ENCODE peak calls at places on chromosomes 12 and 14, in seven cellular contexts. S is suprapubic skin, H is neural crest cell, V is endothelial cell of umbilical vein, O is tibial nerve, E is esophagus squamous epithelium, U is foreskin fibroblast. P is an unnamed sample.

GRCh38 chr14:58072288-58073071 is 79.5 kb downstream of the ARMH4 start:
- DNase-seq in S (no peak), H (peak), V (peak), O (no peak), E (no peak), U (peak), P (peak)

GRCh38 chr14:77025744-77026165 is 2.8 kb downstream of the IRF2BPL start:
- DNase-seq in S (no peak), H (no peak), V (peak), O (no peak), E (no peak), U (no peak), P (no peak)

GRCh38 chr12:118773956-118774723 is 207.2 kb upstream of the SRRM4 start:
- DNase-seq in S (no peak), H (peak), V (no peak), O (no peak), E (no peak), U (no peak), P (no peak)

GRCh38 chr14:104925941-104926609 is 1.4 kb downstream of the PLD4 start:
- DNase-seq in S (no peak), H (no peak), V (no peak), O (no peak), E (no peak), U (no peak), P (no peak)

GRCh38 chr14:74085828-74086227 is 1.1 kb downstream of the LIN52 start:
- DNase-seq in S (no peak), H (no peak), V (no peak), O (no peak), E (no peak), U (no peak), P (no peak)

GRCh38 chr12:111347891-111348644 is 20.8 kb downstream of the PHETA1 start:
- DNase-seq in S (no peak), H (no peak), V (no peak), O (no peak), E (no peak), U (no peak), P (no peak)

GRCh38 chr14:64620910-64621309 is 71.1 kb downstream of the PPP1R36 start:
- DNase-seq in S (no peak), H (no peak), V (no peak), O (no peak), E (no peak), U (no peak), P (no peak)

GRCh38 chr14:105168496-105168978 is at the start of gene JAG2:
- DNase-seq in S (no peak), H (no peak), V (peak), O (no peak), E (no peak), U (no peak), P (no peak)

GRCh38 chr12:108151505-108152178 is 22.6 kb downstream of the WSCD2 start:
- DNase-seq in S (no peak), H (no peak), V (no peak), O (no peak), E (no peak), U (no peak), P (no peak)

GRCh38 chr14:67472726-67473125 is 15.8 kb downstream of the TMEM229B start:
- DNase-seq in S (no peak), H (no peak), V (no peak), O (no peak), E (no peak), U (no peak), P (no peak)

GRCh38 chr12:120489018-120489417 is 6.9 kb upstream of the DYNLL1 start:
- DNase-seq in S (no peak), H (no peak), V (no peak), O (no peak), E (no peak), U (peak), P (peak)

GRCh38 chr12:77679701-77680100 is 151.0 kb upstream of the NAV3 start:
- DNase-seq in S (no peak), H (no peak), V (no peak), O (no peak), E (no peak), U (no peak), P (no peak)

GRCh38 chr12:127943481-127944210 is 323.3 kb upstream of the TMEM132C start:
- DNase-seq in S (no peak), H (no peak), V (no peak), O (no peak), E (no peak), U (no peak), P (peak)

GRCh38 chr12:92369643-92370042 is 224.0 kb upstream of the BTG1 start:
- DNase-seq in S (no peak), H (no peak), V (no peak), O (no peak), E (no peak), U (peak), P (no peak)

GRCh38 chr12:132284618-132285310 is 44.6 kb downstream of the GALNT9 start:
- DNase-seq in S (no peak), H (no peak), V (no peak), O (no peak), E (no peak), U (no peak), P (no peak)
- TF ChIP-seq CTCF in S (no peak), H (no peak), V (no peak), O (no peak), E (no peak), U (no peak), P (no peak)

GRCh38 chr12:6780573-6780972 is 8.3 kb downstream of the LAG3 start:
- DNase-seq in S (no peak), H (no peak), V (no peak), O (no peak), E (no peak), U (no peak), P (no peak)
- TF ChIP-seq CTCF in S (no peak), H (no peak), V (no peak), O (no peak), E (no peak), U (no peak), P (no peak)

DNA sequence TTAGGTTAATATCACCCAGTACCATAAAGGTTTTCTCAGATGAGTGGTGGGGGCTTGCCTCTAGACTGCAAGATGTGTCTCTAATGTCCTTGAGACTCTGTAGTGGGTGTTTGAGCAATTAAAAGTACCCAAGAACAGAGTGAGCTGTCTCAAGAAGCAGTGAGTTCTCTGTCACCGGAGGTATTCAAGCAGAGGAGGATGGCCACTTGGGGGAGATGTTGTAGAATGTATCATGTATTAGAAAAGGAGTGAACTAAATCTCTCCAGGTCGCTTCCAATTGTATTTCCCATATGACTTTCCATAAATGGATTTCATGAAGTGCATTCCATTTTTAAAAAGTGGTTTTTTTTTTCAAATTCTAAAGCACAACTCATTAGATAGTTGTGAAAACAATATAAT is 35.0 kb downstream of the SLC17A8 start:
- DNase-seq in S (no peak), H (no peak), V (no peak), O (no peak), E (no peak), U (no peak), P (no peak)
- TF ChIP-seq CTCF in S (no peak), H (no peak), V (no peak), O (peak), E (no peak), U (no peak), P (peak)

DNA sequence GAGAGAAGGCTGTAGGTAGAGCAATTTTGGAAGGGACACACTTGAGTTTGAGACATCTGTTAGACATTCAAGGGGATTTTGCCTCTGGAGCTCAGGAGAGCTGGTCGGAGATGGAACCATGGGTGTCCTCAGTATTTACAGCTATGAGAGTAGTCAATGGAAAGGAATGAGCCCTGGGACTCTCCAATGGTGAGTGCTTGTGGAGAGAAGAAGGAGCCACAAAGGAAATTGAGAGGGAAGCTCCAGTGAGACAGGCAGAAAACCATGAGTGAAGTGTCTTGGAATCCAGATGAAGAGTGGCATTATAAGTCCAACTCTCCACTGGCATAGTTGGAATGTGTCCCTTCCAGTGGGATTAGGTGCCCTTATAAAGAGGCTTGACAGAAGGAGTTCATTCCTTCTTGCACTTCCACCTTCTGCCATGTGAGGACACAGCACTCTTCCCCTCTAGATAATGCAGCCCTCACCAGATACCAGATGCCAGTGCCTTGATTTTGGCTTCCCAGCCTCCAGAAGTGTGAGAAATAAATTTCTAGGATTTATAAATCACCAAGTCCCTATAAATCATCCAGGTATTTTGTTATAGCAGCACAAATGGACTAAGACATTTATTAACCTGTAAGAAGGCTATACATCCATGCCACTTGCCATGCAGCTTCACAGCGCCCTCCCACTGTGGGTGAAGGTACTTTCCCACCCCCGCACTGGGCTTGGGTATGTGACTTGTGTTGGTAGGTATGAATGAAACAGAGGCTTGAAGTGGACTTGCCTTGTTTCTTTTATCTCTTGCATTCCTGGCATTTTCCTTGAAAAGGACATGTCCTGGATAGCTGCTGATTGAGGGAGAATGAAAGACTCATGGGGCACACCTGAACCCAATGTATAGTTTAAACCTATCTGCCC is 27.3 kb downstream of the LLPH start:
- DNase-seq in S (no peak), H (no peak), V (no peak), O (no peak), E (no peak), U (no peak), P (no peak)
- TF ChIP-seq CTCF in S (no peak), H (no peak), V (no peak), O (no peak), E (no peak), U (no peak), P (no peak)

GRCh38 chr14:28944605-28945004 is 178.0 kb downstream of the FOXG1 start:
- DNase-seq in S (no peak), H (no peak), V (no peak), O (no peak), E (no peak), U (no peak), P (no peak)

GRCh38 chr14:28941758-28942157 is 175.2 kb downstream of the FOXG1 start:
- DNase-seq in S (no peak), H (no peak), V (no peak), O (no peak), E (no peak), U (no peak), P (no peak)

GRCh38 chr14:28952161-28952560 is 185.6 kb downstream of the FOXG1 start:
- DNase-seq in S (no peak), H (no peak), V (no peak), O (no peak), E (no peak), U (no peak), P (no peak)

GRCh38 chr14:28949503-28949902 is 182.9 kb downstream of the FOXG1 start:
- DNase-seq in S (no peak), H (no peak), V (no peak), O (no peak), E (no peak), U (no peak), P (no peak)

GRCh38 chr14:28946267-28946666 is 179.7 kb downstream of the FOXG1 start:
- DNase-seq in S (no peak), H (no peak), V (no peak), O (no peak), E (no peak), U (no peak), P (no peak)
- TF ChIP-seq CTCF in S (no peak), H (no peak), V (no peak), O (no peak), E (no peak), U (no peak), P (no peak)

DNA sequence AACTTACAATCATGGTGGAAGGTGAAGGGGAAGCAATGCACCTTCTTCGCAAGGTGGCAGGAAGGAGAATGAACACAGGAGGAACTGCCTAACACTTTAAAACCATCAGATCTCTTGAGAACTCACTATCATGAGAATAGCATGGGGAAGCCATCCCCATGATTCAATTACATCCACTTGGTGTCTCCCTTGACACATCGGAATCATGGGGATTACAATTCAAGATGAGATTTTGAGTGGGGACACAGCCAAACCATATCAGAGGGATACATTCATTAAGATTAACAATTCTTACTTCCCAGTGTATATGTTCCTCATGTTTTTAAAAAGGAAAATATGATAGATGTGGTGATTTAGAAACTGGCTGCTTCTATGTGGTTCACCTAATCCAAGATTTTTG is 117.9 kb downstream of the PDE3A start:
- DNase-seq in S (no peak), H (no peak), V (no peak), O (no peak), E (no peak), U (no peak), P (no peak)
- TF ChIP-seq CTCF in S (no peak), H (no peak), V (no peak), O (no peak), E (no peak), U (peak), P (no peak)

GRCh38 chr12:67069451-67070306 is 199.5 kb upstream of the CAND1 start:
- DNase-seq in S (no peak), H (peak), V (no peak), O (no peak), E (no peak), U (no peak), P (no peak)
- TF ChIP-seq CTCF in S (no peak), H (peak), V (no peak), O (no peak), E (peak), U (no peak), P (no peak)

GRCh38 chr12:109741286-109741969 is 27.8 kb downstream of the FAM222A start:
- DNase-seq in S (peak), H (no peak), V (no peak), O (peak), E (no peak), U (no peak), P (no peak)

GRCh38 chr12:109738209-109738608 is 24.6 kb downstream of the FAM222A start:
- DNase-seq in S (peak), H (no peak), V (no peak), O (peak), E (no peak), U (no peak), P (no peak)

GRCh38 chr12:109740694-109741245 is 27.1 kb downstream of the FAM222A start:
- DNase-seq in S (peak), H (no peak), V (no peak), O (peak), E (no peak), U (no peak), P (no peak)

GRCh38 chr12:109738878-109739665 is 25.4 kb downstream of the FAM222A start:
- DNase-seq in S (peak), H (no peak), V (no peak), O (peak), E (no peak), U (peak), P (no peak)

DNA sequence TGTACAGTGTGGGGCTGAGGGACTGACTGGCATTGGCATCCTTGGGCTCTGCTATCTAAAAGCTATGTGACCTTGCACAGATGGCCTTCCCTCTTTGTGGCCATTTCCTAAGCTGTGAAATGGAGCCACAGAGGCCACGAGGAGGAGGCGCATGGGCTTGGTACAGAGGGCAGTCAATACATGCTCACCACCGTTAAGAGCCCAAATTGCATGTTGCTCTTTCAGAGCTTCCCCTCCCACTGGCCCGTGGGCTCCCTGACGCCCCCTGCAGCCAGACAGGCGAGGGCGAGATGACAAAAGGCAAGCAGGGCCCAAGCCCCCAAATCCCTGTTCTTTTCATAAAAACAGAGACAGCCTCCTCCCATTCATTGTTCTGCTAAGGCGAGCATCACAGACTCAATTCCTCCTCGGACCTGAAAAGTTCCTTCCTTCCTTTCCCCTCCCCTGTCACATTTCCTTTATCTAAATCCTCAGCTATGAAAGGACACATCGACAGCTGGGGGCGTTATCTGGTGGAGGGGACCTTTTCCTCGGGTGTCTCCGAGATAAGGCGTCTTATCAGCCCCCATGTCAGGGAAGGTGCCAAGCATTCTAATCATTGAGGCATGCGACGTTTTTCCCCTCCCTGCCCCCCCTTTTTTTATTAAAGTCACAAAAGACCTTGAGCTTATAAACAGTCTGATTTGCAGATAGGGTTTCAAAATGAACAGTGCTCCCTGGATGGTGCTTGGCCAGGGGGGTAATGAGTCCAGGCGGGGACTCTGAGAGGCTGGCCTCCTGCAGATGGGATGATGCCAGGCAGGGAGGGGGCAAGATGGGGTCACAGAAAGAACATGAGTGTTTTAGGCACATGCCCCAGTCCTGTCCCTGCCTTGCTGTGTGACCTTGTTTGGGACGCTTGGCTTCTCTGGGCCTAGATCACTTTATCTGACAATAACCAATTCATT is 26.4 kb downstream of the FAM222A start:
- DNase-seq in S (peak), H (no peak), V (no peak), O (peak), E (no peak), U (no peak), P (no peak)
- TF ChIP-seq CTCF in S (no peak), H (peak), V (peak), O (no peak), E (no peak), U (no peak), P (peak)